ENCODE peak calls at places on chromosomes 1 and 21, in five cellular contexts. One of them, this sample, is unnamed.

GRCh38 chr1:8653878-8654277 is 163.6 kb downstream of the RERE start:
- ATAC-seq in activated CD8-positive, alpha-beta T cell treated with anti-CD3 and anti-CD28 coated beads for 36 hours: no peak
- ATAC-seq in gastroesophageal sphincter: no peak
- ATAC-seq in Right ventricle myocardium inferior: no peak
- ATAC-seq in activated B cell treated with CpG ODN at 0.5 μM for 24 hours: peak
- ATAC-seq in this sample: no peak

GRCh38 chr21:36087362-36088138 is 17.7 kb downstream of the CBR1 start:
- ATAC-seq in activated B cell treated with CpG ODN at 0.5 μM for 24 hours: no peak
- ATAC-seq in activated CD8-positive, alpha-beta T cell treated with anti-CD3 and anti-CD28 coated beads for 36 hours: no peak
- ATAC-seq in gastroesophageal sphincter: no peak
- ATAC-seq in Right ventricle myocardium inferior: no peak
- ATAC-seq in this sample: no peak

GRCh38 chr1:236808005-236808404 is 12.9 kb downstream of the MTR start:
- ATAC-seq in Right ventricle myocardium inferior: no peak
- ATAC-seq in activated CD8-positive, alpha-beta T cell treated with anti-CD3 and anti-CD28 coated beads for 36 hours: no peak
- ATAC-seq in gastroesophageal sphincter: no peak
- ATAC-seq in activated B cell treated with CpG ODN at 0.5 μM for 24 hours: no peak
- ATAC-seq in this sample: no peak

GRCh38 chr1:62953643-62954042 is 169.7 kb downstream of the ATG4C start:
- ATAC-seq in activated B cell treated with CpG ODN at 0.5 μM for 24 hours: no peak
- ATAC-seq in Right ventricle myocardium inferior: no peak
- ATAC-seq in activated CD8-positive, alpha-beta T cell treated with anti-CD3 and anti-CD28 coated beads for 36 hours: no peak
- ATAC-seq in gastroesophageal sphincter: no peak
- ATAC-seq in this sample: no peak

GRCh38 chr1:2279882-2280281 is 51.8 kb downstream of the SKI start:
- ATAC-seq in Right ventricle myocardium inferior: no peak
- ATAC-seq in activated CD8-positive, alpha-beta T cell treated with anti-CD3 and anti-CD28 coated beads for 36 hours: no peak
- ATAC-seq in activated B cell treated with CpG ODN at 0.5 μM for 24 hours: no peak
- ATAC-seq in gastroesophageal sphincter: no peak
- ATAC-seq in this sample: no peak

GRCh38 chr1:229360417-229360816 is 17.6 kb upstream of the CCSAP start:
- ATAC-seq in activated CD8-positive, alpha-beta T cell treated with anti-CD3 and anti-CD28 coated beads for 36 hours: no peak
- ATAC-seq in gastroesophageal sphincter: no peak
- ATAC-seq in activated B cell treated with CpG ODN at 0.5 μM for 24 hours: no peak
- ATAC-seq in Right ventricle myocardium inferior: no peak
- ATAC-seq in this sample: no peak

GRCh38 chr1:98325646-98326441 is 335.7 kb upstream of the SNX7 start:
- ATAC-seq in activated CD8-positive, alpha-beta T cell treated with anti-CD3 and anti-CD28 coated beads for 36 hours: no peak
- ATAC-seq in activated B cell treated with CpG ODN at 0.5 μM for 24 hours: no peak
- ATAC-seq in gastroesophageal sphincter: peak
- ATAC-seq in Right ventricle myocardium inferior: peak
- ATAC-seq in this sample: no peak

GRCh38 chr1:1329304-1330210 is 1.5 kb upstream of the TAS1R3 start:
- ATAC-seq in Right ventricle myocardium inferior: no peak
- ATAC-seq in gastroesophageal sphincter: no peak
- ATAC-seq in activated B cell treated with CpG ODN at 0.5 μM for 24 hours: no peak
- ATAC-seq in activated CD8-positive, alpha-beta T cell treated with anti-CD3 and anti-CD28 coated beads for 36 hours: no peak
- ATAC-seq in this sample: no peak

GRCh38 chr1:229199892-229200291 is 71.0 kb upstream of the RAB4A start:
- ATAC-seq in Right ventricle myocardium inferior: no peak
- ATAC-seq in activated B cell treated with CpG ODN at 0.5 μM for 24 hours: peak
- ATAC-seq in gastroesophageal sphincter: no peak
- ATAC-seq in activated CD8-positive, alpha-beta T cell treated with anti-CD3 and anti-CD28 coated beads for 36 hours: no peak
- ATAC-seq in this sample: peak

GRCh38 chr1:28512058-28512611 is 6.3 kb downstream of the RCC1 start:
- ATAC-seq in gastroesophageal sphincter: no peak
- ATAC-seq in activated B cell treated with CpG ODN at 0.5 μM for 24 hours: no peak
- ATAC-seq in Right ventricle myocardium inferior: no peak
- ATAC-seq in activated CD8-positive, alpha-beta T cell treated with anti-CD3 and anti-CD28 coated beads for 36 hours: no peak
- ATAC-seq in this sample: no peak

GRCh38 chr1:210328032-210328745 is 513 bp upstream of the HHAT start:
- ATAC-seq in Right ventricle myocardium inferior: peak
- ATAC-seq in activated CD8-positive, alpha-beta T cell treated with anti-CD3 and anti-CD28 coated beads for 36 hours: no peak
- ATAC-seq in gastroesophageal sphincter: no peak
- ATAC-seq in activated B cell treated with CpG ODN at 0.5 μM for 24 hours: no peak
- ATAC-seq in this sample: no peak

GRCh38 chr1:244318512-244318911 is 133.2 kb downstream of the ADSS2 start:
- ATAC-seq in activated B cell treated with CpG ODN at 0.5 μM for 24 hours: no peak
- ATAC-seq in Right ventricle myocardium inferior: no peak
- ATAC-seq in gastroesophageal sphincter: no peak
- ATAC-seq in activated CD8-positive, alpha-beta T cell treated with anti-CD3 and anti-CD28 coated beads for 36 hours: no peak
- ATAC-seq in this sample: no peak

GRCh38 chr1:27154469-27154990 is 395 bp downstream of the SLC9A1 start:
- ATAC-seq in Right ventricle myocardium inferior: peak
- ATAC-seq in gastroesophageal sphincter: no peak
- ATAC-seq in activated B cell treated with CpG ODN at 0.5 μM for 24 hours: peak
- ATAC-seq in activated CD8-positive, alpha-beta T cell treated with anti-CD3 and anti-CD28 coated beads for 36 hours: no peak
- ATAC-seq in this sample: peak

GRCh38 chr1:1146596-1146995 is 27.1 kb upstream of the TTLL10 start:
- ATAC-seq in activated CD8-positive, alpha-beta T cell treated with anti-CD3 and anti-CD28 coated beads for 36 hours: no peak
- ATAC-seq in Right ventricle myocardium inferior: no peak
- ATAC-seq in gastroesophageal sphincter: no peak
- ATAC-seq in activated B cell treated with CpG ODN at 0.5 μM for 24 hours: no peak
- ATAC-seq in this sample: no peak

GRCh38 chr1:20212099-20212684 is 25.9 kb upstream of the PLA2G2C start:
- ATAC-seq in activated CD8-positive, alpha-beta T cell treated with anti-CD3 and anti-CD28 coated beads for 36 hours: no peak
- ATAC-seq in activated B cell treated with CpG ODN at 0.5 μM for 24 hours: no peak
- ATAC-seq in gastroesophageal sphincter: no peak
- ATAC-seq in Right ventricle myocardium inferior: peak
- ATAC-seq in this sample: no peak

GRCh38 chr1:231194476-231194842 is 32.6 kb downstream of the TRIM67 start:
- ATAC-seq in Right ventricle myocardium inferior: no peak
- ATAC-seq in activated B cell treated with CpG ODN at 0.5 μM for 24 hours: no peak
- ATAC-seq in activated CD8-positive, alpha-beta T cell treated with anti-CD3 and anti-CD28 coated beads for 36 hours: no peak
- ATAC-seq in gastroesophageal sphincter: no peak
- ATAC-seq in this sample: no peak

GRCh38 chr1:78779831-78780230 is 130.2 kb downstream of the IFI44 start:
- ATAC-seq in activated CD8-positive, alpha-beta T cell treated with anti-CD3 and anti-CD28 coated beads for 36 hours: no peak
- ATAC-seq in activated B cell treated with CpG ODN at 0.5 μM for 24 hours: no peak
- ATAC-seq in Right ventricle myocardium inferior: no peak
- ATAC-seq in gastroesophageal sphincter: no peak
- ATAC-seq in this sample: no peak

GRCh38 chr1:247172956-247173355 is 1.1 kb upstream of the ZNF124 start:
- ATAC-seq in activated B cell treated with CpG ODN at 0.5 μM for 24 hours: no peak
- ATAC-seq in gastroesophageal sphincter: no peak
- ATAC-seq in activated CD8-positive, alpha-beta T cell treated with anti-CD3 and anti-CD28 coated beads for 36 hours: no peak
- ATAC-seq in Right ventricle myocardium inferior: no peak
- ATAC-seq in this sample: no peak

GRCh38 chr21:35637431-35637830 is 422.9 kb downstream of the SETD4 start:
- ATAC-seq in gastroesophageal sphincter: peak
- ATAC-seq in activated B cell treated with CpG ODN at 0.5 μM for 24 hours: no peak
- ATAC-seq in Right ventricle myocardium inferior: no peak
- ATAC-seq in activated CD8-positive, alpha-beta T cell treated with anti-CD3 and anti-CD28 coated beads for 36 hours: no peak
- ATAC-seq in this sample: no peak

GRCh38 chr1:17070163-17070525 is 16.3 kb upstream of the SDHB start:
- ATAC-seq in Right ventricle myocardium inferior: no peak
- ATAC-seq in activated B cell treated with CpG ODN at 0.5 μM for 24 hours: no peak
- ATAC-seq in gastroesophageal sphincter: no peak
- ATAC-seq in activated CD8-positive, alpha-beta T cell treated with anti-CD3 and anti-CD28 coated beads for 36 hours: no peak
- ATAC-seq in this sample: no peak

GRCh38 chr1:26739251-26739914 is 43.6 kb downstream of the ARID1A start:
- ATAC-seq in gastroesophageal sphincter: no peak
- ATAC-seq in Right ventricle myocardium inferior: no peak
- ATAC-seq in activated B cell treated with CpG ODN at 0.5 μM for 24 hours: no peak
- ATAC-seq in activated CD8-positive, alpha-beta T cell treated with anti-CD3 and anti-CD28 coated beads for 36 hours: peak
- ATAC-seq in this sample: no peak

GRCh38 chr21:32184059-32184458 is 94.8 kb downstream of the MIS18A start:
- ATAC-seq in activated CD8-positive, alpha-beta T cell treated with anti-CD3 and anti-CD28 coated beads for 36 hours: no peak
- ATAC-seq in gastroesophageal sphincter: no peak
- ATAC-seq in activated B cell treated with CpG ODN at 0.5 μM for 24 hours: no peak
- ATAC-seq in Right ventricle myocardium inferior: no peak
- ATAC-seq in this sample: no peak

GRCh38 chr21:39077816-39078215 is 105.4 kb downstream of the PSMG1 start:
- ATAC-seq in activated CD8-positive, alpha-beta T cell treated with anti-CD3 and anti-CD28 coated beads for 36 hours: no peak
- ATAC-seq in gastroesophageal sphincter: no peak
- ATAC-seq in Right ventricle myocardium inferior: no peak
- ATAC-seq in activated B cell treated with CpG ODN at 0.5 μM for 24 hours: no peak
- ATAC-seq in this sample: no peak

GRCh38 chr1:158564608-158565007 is 5.8 kb downstream of the OR6P1 start:
- ATAC-seq in activated CD8-positive, alpha-beta T cell treated with anti-CD3 and anti-CD28 coated beads for 36 hours: no peak
- ATAC-seq in Right ventricle myocardium inferior: no peak
- ATAC-seq in activated B cell treated with CpG ODN at 0.5 μM for 24 hours: peak
- ATAC-seq in gastroesophageal sphincter: no peak
- ATAC-seq in this sample: no peak

GRCh38 chr1:235006816-235007215 is 121.8 kb downstream of the TOMM20 start:
- ATAC-seq in gastroesophageal sphincter: no peak
- ATAC-seq in activated B cell treated with CpG ODN at 0.5 μM for 24 hours: no peak
- ATAC-seq in Right ventricle myocardium inferior: no peak
- ATAC-seq in activated CD8-positive, alpha-beta T cell treated with anti-CD3 and anti-CD28 coated beads for 36 hours: no peak
- ATAC-seq in this sample: no peak

GRCh38 chr1:31458287-31458896 is 45.4 kb downstream of the SERINC2 start:
- ATAC-seq in gastroesophageal sphincter: no peak
- ATAC-seq in Right ventricle myocardium inferior: no peak
- ATAC-seq in activated B cell treated with CpG ODN at 0.5 μM for 24 hours: no peak
- ATAC-seq in activated CD8-positive, alpha-beta T cell treated with anti-CD3 and anti-CD28 coated beads for 36 hours: no peak
- ATAC-seq in this sample: no peak

GRCh38 chr1:145926706-145927072 is 595 bp downstream of the RBM8A start:
- ATAC-seq in gastroesophageal sphincter: no peak
- ATAC-seq in activated B cell treated with CpG ODN at 0.5 μM for 24 hours: peak
- ATAC-seq in Right ventricle myocardium inferior: no peak
- ATAC-seq in activated CD8-positive, alpha-beta T cell treated with anti-CD3 and anti-CD28 coated beads for 36 hours: peak
- ATAC-seq in this sample: no peak

GRCh38 chr1:206036661-206037455 is 13.2 kb upstream of the CTSE start:
- ATAC-seq in activated B cell treated with CpG ODN at 0.5 μM for 24 hours: peak
- ATAC-seq in gastroesophageal sphincter: no peak
- ATAC-seq in Right ventricle myocardium inferior: no peak
- ATAC-seq in activated CD8-positive, alpha-beta T cell treated with anti-CD3 and anti-CD28 coated beads for 36 hours: peak
- ATAC-seq in this sample: peak

GRCh38 chr21:43739648-43740435 is 20.9 kb downstream of the PDXK start:
- ATAC-seq in activated CD8-positive, alpha-beta T cell treated with anti-CD3 and anti-CD28 coated beads for 36 hours: peak
- ATAC-seq in Right ventricle myocardium inferior: no peak
- ATAC-seq in gastroesophageal sphincter: no peak
- ATAC-seq in activated B cell treated with CpG ODN at 0.5 μM for 24 hours: no peak
- ATAC-seq in this sample: peak

GRCh38 chr21:41663805-41664788 is 102.8 kb downstream of the RIPK4 start:
- ATAC-seq in activated CD8-positive, alpha-beta T cell treated with anti-CD3 and anti-CD28 coated beads for 36 hours: peak
- ATAC-seq in activated B cell treated with CpG ODN at 0.5 μM for 24 hours: no peak
- ATAC-seq in gastroesophageal sphincter: no peak
- ATAC-seq in Right ventricle myocardium inferior: no peak
- ATAC-seq in this sample: no peak

GRCh38 chr1:27192039-27192529 is 37.2 kb upstream of the SLC9A1 start:
- ATAC-seq in gastroesophageal sphincter: no peak
- ATAC-seq in activated B cell treated with CpG ODN at 0.5 μM for 24 hours: no peak
- ATAC-seq in Right ventricle myocardium inferior: no peak
- ATAC-seq in activated CD8-positive, alpha-beta T cell treated with anti-CD3 and anti-CD28 coated beads for 36 hours: no peak
- ATAC-seq in this sample: no peak

GRCh38 chr1:201299968-201300367 is 16.7 kb downstream of the PKP1 start:
- ATAC-seq in activated CD8-positive, alpha-beta T cell treated with anti-CD3 and anti-CD28 coated beads for 36 hours: no peak
- ATAC-seq in gastroesophageal sphincter: no peak
- ATAC-seq in Right ventricle myocardium inferior: peak
- ATAC-seq in activated B cell treated with CpG ODN at 0.5 μM for 24 hours: no peak
- ATAC-seq in this sample: no peak

GRCh38 chr1:6868371-6869001 is 83.2 kb downstream of the CAMTA1 start:
- ATAC-seq in Right ventricle myocardium inferior: no peak
- ATAC-seq in activated B cell treated with CpG ODN at 0.5 μM for 24 hours: no peak
- ATAC-seq in gastroesophageal sphincter: no peak
- ATAC-seq in activated CD8-positive, alpha-beta T cell treated with anti-CD3 and anti-CD28 coated beads for 36 hours: no peak
- ATAC-seq in this sample: no peak

GRCh38 chr1:245997471-245998258 is 509.4 kb downstream of the SMYD3 start:
- ATAC-seq in Right ventricle myocardium inferior: peak
- ATAC-seq in activated B cell treated with CpG ODN at 0.5 μM for 24 hours: no peak
- ATAC-seq in activated CD8-positive, alpha-beta T cell treated with anti-CD3 and anti-CD28 coated beads for 36 hours: no peak
- ATAC-seq in gastroesophageal sphincter: peak
- ATAC-seq in this sample: no peak

GRCh38 chr1:1360511-1361169 is 2.3 kb upstream of the MXRA8 start:
- ATAC-seq in activated B cell treated with CpG ODN at 0.5 μM for 24 hours: no peak
- ATAC-seq in gastroesophageal sphincter: peak
- ATAC-seq in Right ventricle myocardium inferior: peak
- ATAC-seq in activated CD8-positive, alpha-beta T cell treated with anti-CD3 and anti-CD28 coated beads for 36 hours: no peak
- ATAC-seq in this sample: no peak

GRCh38 chr1:89126234-89126580 is 293 bp upstream of the GBP2 start:
- ATAC-seq in activated B cell treated with CpG ODN at 0.5 μM for 24 hours: no peak
- ATAC-seq in gastroesophageal sphincter: peak
- ATAC-seq in activated CD8-positive, alpha-beta T cell treated with anti-CD3 and anti-CD28 coated beads for 36 hours: no peak
- ATAC-seq in Right ventricle myocardium inferior: no peak
- ATAC-seq in this sample: no peak

GRCh38 chr21:35079181-35079580 is 30.1 kb upstream of the RUNX1 start:
- ATAC-seq in activated CD8-positive, alpha-beta T cell treated with anti-CD3 and anti-CD28 coated beads for 36 hours: no peak
- ATAC-seq in activated B cell treated with CpG ODN at 0.5 μM for 24 hours: no peak
- ATAC-seq in Right ventricle myocardium inferior: no peak
- ATAC-seq in gastroesophageal sphincter: no peak
- ATAC-seq in this sample: no peak

GRCh38 chr1:30840904-30841598 is 67.5 kb downstream of the SDC3 start:
- ATAC-seq in activated B cell treated with CpG ODN at 0.5 μM for 24 hours: no peak
- ATAC-seq in gastroesophageal sphincter: peak
- ATAC-seq in Right ventricle myocardium inferior: peak
- ATAC-seq in activated CD8-positive, alpha-beta T cell treated with anti-CD3 and anti-CD28 coated beads for 36 hours: no peak
- ATAC-seq in this sample: no peak

GRCh38 chr1:164240081-164240480 is 318.9 kb upstream of the PBX1 start:
- ATAC-seq in activated CD8-positive, alpha-beta T cell treated with anti-CD3 and anti-CD28 coated beads for 36 hours: no peak
- ATAC-seq in gastroesophageal sphincter: no peak
- ATAC-seq in Right ventricle myocardium inferior: no peak
- ATAC-seq in activated B cell treated with CpG ODN at 0.5 μM for 24 hours: no peak
- ATAC-seq in this sample: no peak

GRCh38 chr1:164602480-164603093 is 43.6 kb downstream of the PBX1 start:
- ATAC-seq in Right ventricle myocardium inferior: peak
- ATAC-seq in gastroesophageal sphincter: peak
- ATAC-seq in activated CD8-positive, alpha-beta T cell treated with anti-CD3 and anti-CD28 coated beads for 36 hours: no peak
- ATAC-seq in activated B cell treated with CpG ODN at 0.5 μM for 24 hours: no peak
- ATAC-seq in this sample: no peak